ENCODE peak calls at places on chromosomes 5 and 9, in seven cellular contexts. X, G, Y, S, E, M and W are unnamed samples.

GRCh38 chr5:158514961-158515359 is 584.8 kb downstream of the EBF1 start:
- DNase-seq in S (no peak), X (no peak), M (no peak), Y (no peak), G (peak; percentile 45), E (no peak), W (no peak)

GRCh38 chr5:170151105-170151831 is 45.6 kb downstream of the FOXI1 start:
- DNase-seq in E (peak; percentile 91), X (peak; percentile 82), M (peak; percentile 44), Y (peak; percentile 90), G (peak; percentile 95), S (no peak), W (peak; percentile 30)

GRCh38 chr5:95822038-95822407 is 503 bp downstream of the GLRX start:
- DNase-seq in E (peak; percentile 73), S (peak; percentile 77), M (peak; percentile 25), Y (peak; percentile 40), X (peak; percentile 78), G (peak; percentile 49), W (peak; percentile 16)

GRCh38 chr5:39569857-39570256 is 145.1 kb upstream of the DAB2 start:
- DNase-seq in S (no peak), M (no peak), G (no peak), E (no peak), Y (no peak), X (no peak), W (no peak)

GRCh38 chr5:112711436-112711835 is 26.2 kb upstream of the APC start:
- DNase-seq in S (no peak), Y (no peak), G (no peak), M (no peak), X (no peak), E (no peak), W (no peak)

GRCh38 chr5:146514575-146514974 is 1.4 kb downstream of the GPR151 start:
- DNase-seq in X (no peak), M (no peak), E (no peak), S (no peak), Y (no peak), G (no peak), W (no peak)

GRCh38 chr9:130039504-130040147 is 3.4 kb downstream of the FNBP1 start:
- DNase-seq in G (no peak), Y (peak; percentile 18), M (no peak), X (no peak), E (no peak), S (no peak), W (no peak)

GRCh38 chr5:170681013-170681433 is 102.5 kb upstream of the GABRP start:
- DNase-seq in X (no peak), S (no peak), Y (peak; percentile 37), G (peak; percentile 37), M (peak; percentile 28), E (peak; percentile 35), W (no peak)

GRCh38 chr5:79080804-79081203 is 11.2 kb downstream of the BHMT2 start:
- DNase-seq in M (no peak), Y (no peak), G (no peak), S (no peak), X (no peak), E (no peak), W (no peak)

GRCh38 chr5:141742866-141743651 is 61.0 kb upstream of the ARAP3 start:
- DNase-seq in Y (peak; percentile 28), S (no peak), X (no peak), E (peak; percentile 45), M (peak; percentile 23), G (peak; percentile 63), W (no peak)

GRCh38 chr9:118401551-118401950 is 697.3 kb downstream of the TLR4 start:
- DNase-seq in S (no peak), M (no peak), X (no peak), Y (no peak), G (no peak), E (no peak), W (no peak)

GRCh38 chr9:114093761-114094505 is 5.2 kb downstream of the KIF12 start:
- DNase-seq in G (no peak), X (no peak), E (no peak), S (no peak), M (no peak), Y (no peak), W (no peak)

GRCh38 chr9:136160321-136160938 is 41.8 kb upstream of the TMEM250 start:
- DNase-seq in Y (no peak), S (no peak), G (no peak), X (no peak), M (no peak), E (no peak), W (no peak)

GRCh38 chr5:101244621-101245020 is 341.5 kb upstream of the ST8SIA4 start:
- DNase-seq in E (no peak), Y (no peak), M (no peak), S (no peak), X (no peak), G (no peak), W (no peak)

GRCh38 chr5:138054863-138055558 is 22.1 kb upstream of the FAM13B start:
- DNase-seq in S (no peak), M (no peak), G (no peak), X (no peak), E (peak; percentile 43), Y (peak; percentile 14), W (no peak)

GRCh38 chr5:54254482-54255198 is 55.7 kb downstream of the ARL15 start:
- DNase-seq in Y (peak; percentile 25), E (peak; percentile 33), S (no peak), X (no peak), G (peak; percentile 14), M (no peak), W (no peak)

GRCh38 chr5:150026682-150027172 is 26.2 kb downstream of the HMGXB3 start:
- DNase-seq in X (no peak), S (no peak), G (no peak), E (no peak), Y (no peak), M (no peak), W (no peak)

GRCh38 chr5:561408-561807 is 37.2 kb upstream of the SLC9A3 start:
- DNase-seq in E (no peak), Y (no peak), X (no peak), S (peak; percentile 34), M (no peak), G (no peak), W (no peak)

GRCh38 chr5:159854916-159855315 is 61.4 kb upstream of the ADRA1B start:
- DNase-seq in G (peak; percentile 33), S (no peak), E (no peak), Y (peak; percentile 74), M (peak; percentile 34), X (no peak), W (no peak)

DNA sequence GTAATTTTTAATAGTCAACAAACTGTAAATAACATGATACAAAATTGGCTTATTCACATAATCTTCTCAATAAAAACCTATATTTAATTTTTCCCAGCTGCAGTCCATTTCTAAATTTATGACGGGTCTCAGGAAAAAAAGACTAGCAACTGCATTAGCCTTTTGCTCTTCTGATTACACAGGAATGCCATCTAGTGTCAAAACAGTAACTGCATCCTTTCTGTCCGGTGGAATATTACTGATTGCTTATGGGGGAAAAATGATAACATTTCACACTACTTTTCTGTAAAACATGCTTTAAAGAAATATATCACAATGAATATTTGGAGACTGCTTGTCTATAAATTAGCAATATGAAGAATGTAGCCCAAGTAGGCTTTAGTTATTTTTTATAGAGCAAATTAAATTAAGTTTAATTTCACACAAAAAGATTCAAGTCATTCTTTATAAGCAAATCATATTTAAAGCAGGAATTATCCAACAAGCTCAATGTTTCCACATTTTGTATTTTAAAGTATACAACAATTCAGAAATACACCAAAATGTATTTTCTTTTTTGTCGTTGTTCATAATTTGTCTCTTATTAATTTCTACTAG is 534.7 kb downstream of the CDH10 start:
- DNase-seq in S (no peak), Y (peak; percentile 3), E (peak; percentile 8), M (no peak), X (no peak), G (peak; percentile 63), W (no peak)
- TF ChIP-seq CTCF in S (peak; percentile 22), Y (peak; percentile 37), E (peak; percentile 15), M (no peak), X (peak; percentile 28), G (peak; percentile 68), W (peak; percentile 42)

DNA sequence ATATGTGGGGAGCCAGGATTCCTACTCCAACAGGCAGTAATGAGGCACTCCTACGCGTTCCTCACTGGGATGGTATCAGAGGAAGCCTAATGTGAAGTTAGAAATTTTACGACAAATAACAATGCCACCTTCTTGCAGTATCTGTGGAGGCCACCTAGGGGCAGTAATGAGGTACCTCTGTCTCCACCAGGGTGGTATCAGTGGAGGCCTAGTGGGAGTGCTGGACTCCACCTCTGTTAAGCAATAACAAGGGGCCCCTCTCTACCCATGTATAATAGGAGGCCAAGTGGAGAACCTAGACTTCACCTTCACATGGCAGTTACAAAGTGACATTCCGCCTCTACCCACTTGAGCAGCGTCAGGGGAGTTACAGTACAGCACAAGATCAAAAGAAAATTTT is 147.9 kb downstream of the PLPPR1 start:
- DNase-seq in X (no peak), S (no peak), M (no peak), Y (no peak), G (peak; percentile 9), E (no peak), W (no peak)
- TF ChIP-seq CTCF in X (no peak), S (no peak), M (no peak), Y (no peak), G (no peak), E (no peak), W (no peak)

GRCh38 chr9:93132287-93132927 is 1.6 kb downstream of the NINJ1 start:
- DNase-seq in S (no peak), Y (peak; percentile 70), G (peak; percentile 94), X (no peak), E (peak; percentile 73), M (no peak), W (no peak)

GRCh38 chr9:93132946-93133640 is 958 bp downstream of the NINJ1 start:
- DNase-seq in S (no peak), E (no peak), Y (no peak), X (no peak), G (peak; percentile 60), M (no peak), W (no peak)

GRCh38 chr9:93133641-93134017 is 422 bp downstream of the NINJ1 start:
- DNase-seq in Y (peak; percentile 89), S (peak; percentile 89), G (peak; percentile 51), M (peak; percentile 94), E (peak; percentile 80), X (peak; percentile 85), W (peak; percentile 74)

GRCh38 chr9:93134740-93135444 is 841 bp upstream of the NINJ1 start:
- DNase-seq in S (peak; percentile 54), E (no peak), M (peak; percentile 82), Y (no peak), G (no peak), X (no peak), W (no peak)

GRCh38 chr9:93134018-93134739 is at the start of gene NINJ1:
- DNase-seq in G (peak; percentile 75), X (peak; percentile 81), E (peak; percentile 72), S (peak; percentile 85), Y (peak; percentile 63), M (peak; percentile 60), W (peak; percentile 13)
- TF ChIP-seq CTCF in G (no peak), X (no peak), E (no peak), S (no peak), Y (no peak), M (no peak), W (no peak)

DNA sequence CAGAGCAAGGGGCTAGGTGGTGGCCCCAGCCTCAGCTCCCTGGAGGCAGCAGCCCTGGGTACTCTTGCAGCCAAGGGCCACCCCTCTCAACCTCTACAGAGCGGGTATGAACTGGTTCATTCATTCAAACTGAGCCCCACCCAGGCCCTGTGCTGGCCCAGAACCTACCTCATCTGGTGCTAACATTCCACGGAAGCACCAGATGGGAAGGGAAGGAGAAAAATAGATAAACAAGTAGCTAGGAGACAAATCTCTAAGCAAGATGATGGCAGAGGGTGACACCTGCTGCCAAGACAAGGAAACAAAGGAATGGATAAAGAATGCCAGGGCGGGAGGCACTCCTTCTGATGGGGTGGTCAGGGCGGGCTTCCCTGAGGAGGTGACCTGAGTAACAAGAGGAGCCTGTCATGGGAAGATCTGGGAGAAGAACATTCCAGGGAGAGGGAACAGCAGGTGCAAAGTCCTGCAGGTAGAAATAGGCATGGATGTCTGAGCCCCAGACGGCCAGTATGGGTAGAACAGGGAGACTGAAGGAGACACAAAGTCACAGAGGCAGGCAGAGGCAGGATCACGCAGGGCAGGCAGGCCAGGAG is 6.1 kb downstream of the ST6GALNAC4 start:
- DNase-seq in M (peak; percentile 47), G (peak; percentile 39), Y (peak; percentile 38), S (peak; percentile 46), E (peak; percentile 50), X (no peak), W (peak; percentile 61)
- TF ChIP-seq CTCF in M (peak; percentile 37), G (peak; percentile 31), Y (no peak), S (no peak), E (no peak), X (no peak), W (peak; percentile 65)